ENCODE peak calls at places on chromosomes 11 and 22, in six cellular contexts. Q is IMR-90, V is H9, K is mesendoderm, D is mesenchymal stem cell, G is H1. X is an unnamed sample.

GRCh38 chr22:31343235-31344191 is 2.6 kb downstream of the PATZ1 start:
- DNase-seq in D (peak), G (peak), K (peak), Q (peak), V (peak), X (peak)

GRCh38 chr11:19952101-19952605 is 208.1 kb downstream of the DBX1 start:
- DNase-seq in D (no peak), G (no peak), V (no peak), Q (no peak), K (peak), X (no peak)

GRCh38 chr11:83303358-83303757 is 17.2 kb upstream of the CCDC90B start:
- DNase-seq in D (no peak), G (no peak), V (no peak), K (no peak), Q (no peak), X (no peak)

GRCh38 chr11:43879789-43880639 is 617 bp upstream of the ALKBH3 start:
- DNase-seq in V (no peak), Q (no peak), G (no peak), K (no peak), D (no peak), X (no peak)

GRCh38 chr22:38755155-38755910 is 465 bp downstream of the SUN2 start:
- DNase-seq in V (peak), G (peak), Q (peak), K (peak), D (peak), X (peak)

GRCh38 chr22:39290248-39290720 is 29.1 kb downstream of the RPL3 start:
- DNase-seq in D (no peak), K (no peak), G (no peak), Q (no peak), V (no peak), X (no peak)

GRCh38 chr11:75603791-75604736 is 42.0 kb downstream of the SERPINH1 start:
- DNase-seq in K (no peak), Q (peak), D (peak), V (no peak), G (no peak), X (no peak)

GRCh38 chr22:29907753-29908515 is 25.0 kb downstream of the MTMR3 start:
- DNase-seq in G (no peak), V (no peak), D (peak), Q (peak), K (peak), X (no peak)

GRCh38 chr11:9861860-9862725 is 198.2 kb downstream of the SWAP70 start:
- DNase-seq in D (peak), V (peak), Q (peak), G (peak), K (peak), X (peak)

GRCh38 chr11:32016111-32016510 is 74.8 kb upstream of the RCN1 start:
- DNase-seq in K (no peak), V (no peak), G (no peak), D (no peak), Q (no peak), X (no peak)

GRCh38 chr11:97722065-97722464 is 1298.7 kb upstream of the CNTN5 start:
- DNase-seq in D (peak), V (no peak), Q (peak), G (no peak), K (peak), X (no peak)

GRCh38 chr11:123608945-123609344 is 45.5 kb downstream of the SCN3B start:
- DNase-seq in D (no peak), G (no peak), Q (no peak), K (no peak), V (no peak), X (no peak)

GRCh38 chr11:1748467-1749019 is 1.9 kb downstream of the IFITM10 start:
- DNase-seq in Q (no peak), V (no peak), G (no peak), K (no peak), D (no peak), X (no peak)

GRCh38 chr11:11985954-11986949 is 22.2 kb downstream of the DKK3 start:
- DNase-seq in K (peak), D (no peak), Q (no peak), G (no peak), V (peak), X (no peak)

GRCh38 chr11:11984563-11984962 is 23.9 kb downstream of the DKK3 start:
- DNase-seq in V (peak), D (no peak), Q (no peak), G (no peak), K (no peak), X (no peak)

GRCh38 chr11:11983427-11983826 is 25.0 kb downstream of the DKK3 start:
- DNase-seq in Q (no peak), D (no peak), G (no peak), K (no peak), V (peak), X (no peak)

GRCh38 chr11:11982975-11983374 is 25.5 kb downstream of the DKK3 start:
- DNase-seq in V (no peak), Q (peak), D (no peak), G (no peak), K (no peak), X (no peak)

DNA sequence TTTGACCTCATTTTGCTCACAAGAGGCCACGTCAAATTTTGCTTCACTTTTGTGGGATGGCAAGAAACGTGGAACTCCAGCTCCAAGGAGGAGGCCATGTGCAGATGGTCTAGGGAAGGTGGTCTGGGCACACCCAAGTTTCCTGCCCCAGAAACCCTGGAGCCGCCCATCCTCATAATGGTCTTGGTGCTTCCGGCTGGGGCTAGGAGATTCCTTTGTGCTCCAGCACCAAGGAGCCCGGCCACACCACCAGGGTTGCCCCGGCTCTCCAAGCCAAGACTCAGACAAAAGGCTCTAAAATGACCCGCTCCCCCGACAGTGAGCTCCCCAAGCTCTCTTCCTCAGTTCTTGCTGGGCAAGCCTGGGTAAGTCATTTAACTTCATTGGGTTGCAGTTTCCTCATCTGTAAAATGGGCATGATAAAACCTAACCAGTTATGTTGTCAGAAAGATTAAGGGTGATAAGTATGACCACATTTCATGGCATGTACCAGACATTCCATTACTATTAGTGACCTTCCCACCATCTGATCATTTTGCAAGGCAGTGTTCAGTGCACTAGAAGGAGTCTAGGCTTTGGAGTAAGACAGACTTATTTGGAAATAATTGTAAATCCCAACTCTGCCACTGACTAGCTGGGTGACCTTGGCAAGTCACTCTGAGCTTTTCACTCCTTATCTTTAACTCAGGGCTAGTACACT is 23.3 kb downstream of the DKK3 start:
- DNase-seq in V (peak), Q (peak), D (peak), K (no peak), G (no peak), X (no peak)
- H3K9ac ChIP-seq in V (no peak), Q (peak), D (peak), K (no peak), G (no peak), X (no peak)

DNA sequence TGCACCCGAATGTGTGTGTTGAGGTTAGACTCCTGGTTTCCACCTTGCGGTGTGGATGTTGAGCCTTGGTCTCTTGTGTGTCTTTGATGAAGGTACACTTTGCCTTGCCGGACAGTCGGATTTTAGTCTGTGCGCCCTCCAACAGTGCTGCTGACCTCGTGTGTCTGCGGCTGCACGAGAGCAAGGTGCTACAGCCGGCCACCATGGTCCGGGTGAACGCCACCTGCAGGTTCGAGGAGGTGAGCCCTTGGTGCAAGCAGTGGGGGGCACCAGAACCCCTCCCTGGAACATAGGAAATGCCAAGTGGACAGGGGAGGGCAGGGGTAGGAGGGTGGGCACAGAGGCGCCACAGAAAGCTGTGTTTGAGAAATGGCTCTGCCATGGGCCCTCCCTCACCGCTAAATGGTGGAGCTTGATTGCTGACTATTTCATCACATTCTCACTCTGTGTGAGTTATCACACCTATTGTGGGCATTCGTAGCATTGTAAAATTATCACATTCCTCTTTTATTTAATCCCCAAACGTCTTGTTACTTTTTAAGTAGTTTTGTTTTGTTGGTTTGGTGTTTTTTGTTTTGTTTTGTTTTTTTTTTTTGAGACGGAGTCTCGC is 26.4 kb upstream of the PANX2 start:
- DNase-seq in V (no peak), D (no peak), K (peak), G (no peak), Q (no peak), X (no peak)
- H3K23ac ChIP-seq in V (no peak), D (no peak), K (no peak), G (no peak), Q (no peak), X (peak)

GRCh38 chr11:7484645-7485044 is 661 bp upstream of the OLFML1 start:
- DNase-seq in D (no peak), G (no peak), K (peak), Q (no peak), V (no peak), X (no peak)

GRCh38 chr11:7485854-7486425 is 634 bp downstream of the OLFML1 start:
- DNase-seq in Q (no peak), G (no peak), V (no peak), D (no peak), K (no peak), X (no peak)

GRCh38 chr11:7487360-7487759 is 2.1 kb downstream of the OLFML1 start:
- DNase-seq in D (no peak), G (no peak), K (no peak), V (no peak), Q (no peak), X (no peak)

GRCh38 chr11:7486731-7487130 is 1.4 kb downstream of the OLFML1 start:
- DNase-seq in V (no peak), K (no peak), G (no peak), D (no peak), Q (no peak), X (no peak)

DNA sequence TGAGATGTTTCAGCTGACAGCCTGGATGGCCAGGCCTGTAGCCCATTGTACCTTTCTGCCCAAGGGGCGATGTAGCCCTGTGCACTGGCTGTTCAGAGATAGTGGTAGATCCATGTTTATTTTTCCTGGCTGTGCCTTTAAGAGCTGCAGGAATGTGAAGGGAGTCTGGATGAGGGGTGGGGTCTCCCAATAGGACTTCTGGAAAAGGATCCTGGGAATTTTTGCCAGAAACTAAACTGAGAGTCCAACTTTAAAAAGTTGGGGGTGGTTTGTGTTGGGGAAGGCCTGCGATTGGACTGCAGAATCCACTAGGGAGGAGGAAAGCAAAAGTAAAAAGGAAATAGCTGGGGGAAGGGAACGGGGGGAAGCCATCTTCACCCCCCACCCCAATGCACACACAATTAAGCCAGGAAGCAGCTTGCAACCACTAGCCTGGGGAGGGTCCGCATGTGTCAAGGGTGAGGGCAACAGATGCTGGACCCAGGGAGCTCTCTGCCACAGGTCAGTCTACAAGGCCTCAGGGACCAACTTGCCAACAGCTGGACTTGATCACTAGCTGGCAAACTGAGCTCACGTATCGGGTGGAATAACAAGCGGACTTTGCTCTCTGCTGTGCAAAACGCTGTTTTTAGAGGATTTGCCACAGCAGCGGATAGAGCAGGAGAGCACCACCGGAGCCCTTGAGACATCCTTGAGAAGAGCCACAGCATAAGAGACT is at the start of gene OLFML1:
- DNase-seq in K (no peak), G (no peak), V (no peak), D (no peak), Q (no peak), X (no peak)
- H3K9ac ChIP-seq in K (no peak), G (no peak), V (no peak), D (peak), Q (no peak), X (no peak)

GRCh38 chr11:61968758-61969390 is 1.4 kb upstream of the FTH1 start:
- DNase-seq in K (no peak), G (no peak), Q (no peak), V (no peak), D (no peak), X (no peak)

GRCh38 chr11:61966673-61967176 is 709 bp downstream of the FTH1 start:
- DNase-seq in K (peak), G (no peak), V (no peak), D (peak), Q (no peak), X (no peak)

GRCh38 chr11:61969391-61969758 is 1.9 kb upstream of the FTH1 start:
- DNase-seq in K (no peak), Q (no peak), D (no peak), G (no peak), V (no peak), X (no peak)

GRCh38 chr11:61967924-61968757 is 707 bp upstream of the FTH1 start:
- DNase-seq in G (no peak), V (no peak), Q (no peak), K (peak), D (no peak), X (no peak)

GRCh38 chr11:61967177-61967923 is at the start of gene FTH1:
- DNase-seq in G (peak), K (peak), D (peak), Q (peak), V (peak), X (peak)
- H3K23ac ChIP-seq in G (no peak), K (peak), D (no peak), Q (peak), V (no peak), X (peak)

DNA sequence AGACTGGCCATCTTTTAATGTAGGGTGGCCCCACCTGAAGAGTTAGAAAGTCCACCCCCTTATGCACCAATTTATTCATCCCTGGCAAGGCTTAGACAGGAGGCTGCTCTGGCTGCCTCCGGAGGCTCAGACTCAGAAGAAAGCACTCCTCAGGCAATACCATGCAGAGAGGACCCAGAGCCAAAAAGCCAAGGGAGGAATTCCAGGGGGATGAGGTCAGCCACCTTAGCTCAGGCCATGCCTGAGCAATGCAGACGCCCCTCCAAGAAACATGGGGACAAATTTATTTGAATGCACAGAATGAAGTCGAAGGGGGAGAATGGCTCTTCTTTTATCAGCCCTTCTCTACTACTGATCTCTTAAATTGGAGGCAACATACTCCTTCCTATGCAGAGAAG is 39.7 kb upstream of the GLYAT start:
- DNase-seq in V (no peak), K (peak), D (no peak), G (no peak), Q (no peak), X (no peak)
- H3K9ac ChIP-seq in V (no peak), K (no peak), D (no peak), G (no peak), Q (no peak), X (no peak)

DNA sequence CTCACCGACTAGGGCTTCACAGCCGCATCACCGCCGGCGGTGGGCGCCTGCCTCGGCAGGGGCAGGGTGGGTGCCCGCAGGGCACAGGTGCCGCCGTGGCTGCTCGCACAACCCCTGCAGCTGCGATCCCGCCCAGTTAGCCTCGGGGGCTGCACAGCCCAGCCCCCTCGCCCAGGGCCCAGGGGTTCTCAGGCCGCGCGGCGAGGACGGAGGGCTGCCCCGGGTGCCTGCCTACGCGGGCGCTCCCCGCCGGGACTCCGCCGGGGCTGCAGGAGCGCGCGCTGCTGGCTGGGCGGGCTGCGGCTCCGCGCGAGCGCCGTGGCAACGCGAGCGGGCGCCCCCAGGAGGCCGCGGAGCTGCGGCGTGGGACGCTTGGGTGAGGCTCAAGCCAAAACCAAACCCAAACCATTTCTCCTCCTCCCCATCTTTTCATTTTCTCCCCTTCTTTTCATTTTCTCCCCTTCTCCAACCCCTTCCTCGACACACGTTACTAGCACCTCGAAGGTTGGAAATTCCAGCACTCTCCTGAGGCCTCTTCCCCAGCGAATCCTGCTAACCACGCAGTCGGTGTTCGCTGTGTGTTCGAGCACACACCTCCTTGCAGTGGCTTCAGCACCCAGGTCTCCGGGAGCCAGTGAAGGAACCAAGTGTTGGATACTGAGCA is at the start of gene MICAL3:
- DNase-seq in V (peak), D (peak), Q (peak), K (peak), G (peak), X (peak)
- H3K23ac ChIP-seq in V (no peak), D (no peak), Q (peak), K (no peak), G (no peak), X (peak)

GRCh38 chr11:69301491-69302401 is 7.8 kb downstream of the MYEOV start:
- DNase-seq in Q (peak), V (no peak), G (no peak), K (peak), D (peak), X (no peak)
- H3K9ac ChIP-seq in Q (peak), V (no peak), G (no peak), K (no peak), D (peak), X (no peak)

GRCh38 chr22:25069758-25070461 is 117.4 kb downstream of the KIAA1671 start:
- DNase-seq in G (no peak), K (no peak), V (no peak), Q (no peak), D (peak), X (no peak)
- H3K23ac ChIP-seq in G (no peak), K (no peak), V (no peak), Q (no peak), D (no peak), X (no peak)

GRCh38 chr11:67613960-67614715 is 7.4 kb downstream of the NDUFV1 start:
- DNase-seq in D (peak), V (peak), G (peak), Q (peak), K (peak), X (peak)
- H3K9ac ChIP-seq in D (peak), V (no peak), G (no peak), Q (no peak), K (peak), X (no peak)

X was measured in neuronal stem cell.